ENCODE peak calls at places on chromosome X, in seven cellular contexts. One of them, this sample, is unnamed.
A peak's percentile ranks its signal among the peaks of the same experiment; 100 is the strongest.

GRCh38 chrX:54447461-54447860 is 7.3 kb downstream of the TSR2 start:
- DNase-seq in neuronal stem cell: no peak
- DNase-seq in adrenal gland: peak; percentile 13
- DNase-seq in NT2/D1: peak; percentile 38
- DNase-seq in upper lobe of left lung: no peak
- DNase-seq in left ventricle myocardium inferior: no peak
- DNase-seq in K562: no peak
- DNase-seq in this sample: peak; percentile 23

GRCh38 chrX:2351321-2351720 is 149.5 kb downstream of the DHRSX start:
- DNase-seq in left ventricle myocardium inferior: no peak
- DNase-seq in upper lobe of left lung: no peak
- DNase-seq in NT2/D1: no peak
- DNase-seq in K562: no peak
- DNase-seq in neuronal stem cell: no peak
- DNase-seq in adrenal gland: no peak
- DNase-seq in this sample: no peak

GRCh38 chrX:69232945-69233344 is 67.7 kb upstream of the PJA1 start:
- DNase-seq in NT2/D1: no peak
- DNase-seq in neuronal stem cell: no peak
- DNase-seq in upper lobe of left lung: peak; percentile 11
- DNase-seq in left ventricle myocardium inferior: no peak
- DNase-seq in adrenal gland: no peak
- DNase-seq in K562: peak; percentile 23
- DNase-seq in this sample: no peak

GRCh38 chrX:103215037-103215767 is at the start of gene BEX4:
- DNase-seq in K562: peak; percentile 93
- DNase-seq in NT2/D1: peak; percentile 81
- DNase-seq in adrenal gland: peak; percentile 89
- DNase-seq in upper lobe of left lung: peak; percentile 89
- DNase-seq in left ventricle myocardium inferior: peak; percentile 82
- DNase-seq in neuronal stem cell: peak; percentile 58
- DNase-seq in this sample: peak; percentile 77

GRCh38 chrX:55778322-55778721 is 60.8 kb downstream of the RRAGB start:
- DNase-seq in NT2/D1: no peak
- DNase-seq in K562: no peak
- DNase-seq in adrenal gland: no peak
- DNase-seq in upper lobe of left lung: no peak
- DNase-seq in left ventricle myocardium inferior: no peak
- DNase-seq in neuronal stem cell: no peak
- DNase-seq in this sample: no peak

GRCh38 chrX:42944381-42944998 is 166.5 kb upstream of the PPP1R2C start:
- DNase-seq in NT2/D1: no peak
- DNase-seq in neuronal stem cell: no peak
- DNase-seq in adrenal gland: no peak
- DNase-seq in upper lobe of left lung: no peak
- DNase-seq in left ventricle myocardium inferior: no peak
- DNase-seq in K562: no peak
- DNase-seq in this sample: no peak

GRCh38 chrX:47877327-47877726 is 40.6 kb downstream of the ZNF81 start:
- DNase-seq in neuronal stem cell: no peak
- DNase-seq in NT2/D1: no peak
- DNase-seq in K562: no peak
- DNase-seq in adrenal gland: no peak
- DNase-seq in left ventricle myocardium inferior: no peak
- DNase-seq in upper lobe of left lung: no peak
- DNase-seq in this sample: no peak

GRCh38 chrX:54640721-54641120 is 110.7 kb downstream of the GNL3L start:
- DNase-seq in NT2/D1: no peak
- DNase-seq in adrenal gland: no peak
- DNase-seq in left ventricle myocardium inferior: no peak
- DNase-seq in upper lobe of left lung: no peak
- DNase-seq in neuronal stem cell: no peak
- DNase-seq in K562: peak; percentile 6
- DNase-seq in this sample: no peak

GRCh38 chrX:74835566-74835965 is 89.7 kb downstream of the NEXMIF start:
- DNase-seq in K562: no peak
- DNase-seq in upper lobe of left lung: no peak
- DNase-seq in neuronal stem cell: no peak
- DNase-seq in NT2/D1: no peak
- DNase-seq in left ventricle myocardium inferior: no peak
- DNase-seq in adrenal gland: no peak
- DNase-seq in this sample: no peak

GRCh38 chrX:40209951-40210617 is 112.3 kb upstream of the BCOR start:
- DNase-seq in adrenal gland: peak; percentile 23
- DNase-seq in NT2/D1: no peak
- DNase-seq in neuronal stem cell: no peak
- DNase-seq in upper lobe of left lung: no peak
- DNase-seq in K562: no peak
- DNase-seq in left ventricle myocardium inferior: no peak
- DNase-seq in this sample: no peak

GRCh38 chrX:56728321-56728720 is 722 bp upstream of the NBDY start:
- DNase-seq in upper lobe of left lung: no peak
- DNase-seq in NT2/D1: no peak
- DNase-seq in adrenal gland: no peak
- DNase-seq in K562: no peak
- DNase-seq in neuronal stem cell: no peak
- DNase-seq in left ventricle myocardium inferior: no peak
- DNase-seq in this sample: peak; percentile 23

GRCh38 chrX:13489451-13489850 is 80.0 kb upstream of the EGFL6 start:
- DNase-seq in upper lobe of left lung: peak; percentile 44
- DNase-seq in neuronal stem cell: no peak
- DNase-seq in adrenal gland: peak; percentile 66
- DNase-seq in K562: peak; percentile 18
- DNase-seq in left ventricle myocardium inferior: peak; percentile 48
- DNase-seq in NT2/D1: no peak
- DNase-seq in this sample: peak; percentile 70

GRCh38 chrX:72046447-72046846 is 85.3 kb downstream of the RTL5 start:
- DNase-seq in upper lobe of left lung: no peak
- DNase-seq in NT2/D1: no peak
- DNase-seq in adrenal gland: no peak
- DNase-seq in left ventricle myocardium inferior: no peak
- DNase-seq in neuronal stem cell: no peak
- DNase-seq in K562: no peak
- DNase-seq in this sample: no peak

GRCh38 chrX:115367455-115367854 is 77.9 kb downstream of the LUZP4 start:
- DNase-seq in K562: no peak
- DNase-seq in adrenal gland: no peak
- DNase-seq in left ventricle myocardium inferior: no peak
- DNase-seq in neuronal stem cell: no peak
- DNase-seq in upper lobe of left lung: no peak
- DNase-seq in NT2/D1: no peak
- DNase-seq in this sample: peak; percentile 32

GRCh38 chrX:3669841-3670240 is 43.6 kb downstream of the PRKX start:
- DNase-seq in adrenal gland: no peak
- DNase-seq in neuronal stem cell: no peak
- DNase-seq in K562: no peak
- DNase-seq in upper lobe of left lung: no peak
- DNase-seq in left ventricle myocardium inferior: no peak
- DNase-seq in NT2/D1: no peak
- DNase-seq in this sample: no peak

GRCh38 chrX:39331062-39331704 is 529.9 kb downstream of the MID1IP1 start:
- DNase-seq in NT2/D1: no peak
- DNase-seq in neuronal stem cell: no peak
- DNase-seq in K562: no peak
- DNase-seq in adrenal gland: no peak
- DNase-seq in left ventricle myocardium inferior: no peak
- DNase-seq in upper lobe of left lung: no peak
- DNase-seq in this sample: no peak

GRCh38 chrX:119406739-119407138 is 7.6 kb downstream of the SLC25A43 start:
- DNase-seq in left ventricle myocardium inferior: no peak
- DNase-seq in upper lobe of left lung: no peak
- DNase-seq in K562: peak; percentile 61
- DNase-seq in neuronal stem cell: no peak
- DNase-seq in adrenal gland: no peak
- DNase-seq in NT2/D1: no peak
- DNase-seq in this sample: no peak

GRCh38 chrX:150926304-150926703 is 27.8 kb upstream of the CD99L2 start:
- DNase-seq in upper lobe of left lung: no peak
- DNase-seq in NT2/D1: no peak
- DNase-seq in adrenal gland: no peak
- DNase-seq in left ventricle myocardium inferior: no peak
- DNase-seq in neuronal stem cell: no peak
- DNase-seq in K562: no peak
- DNase-seq in this sample: no peak

GRCh38 chrX:137573356-137574101 is 7.6 kb downstream of the ZIC3 start:
- DNase-seq in left ventricle myocardium inferior: no peak
- DNase-seq in upper lobe of left lung: no peak
- DNase-seq in K562: no peak
- DNase-seq in neuronal stem cell: no peak
- DNase-seq in NT2/D1: no peak
- DNase-seq in adrenal gland: no peak
- DNase-seq in this sample: no peak
- H3K27me3 ChIP-seq in left ventricle myocardium inferior: peaks cover 100% of the 10 kb centered on the region
- H3K27me3 ChIP-seq in upper lobe of left lung: no peaks in the 10 kb centered on the region
- H3K27me3 ChIP-seq in K562: no peaks in the 10 kb centered on the region
- H3K27me3 ChIP-seq in neuronal stem cell: peaks cover 20% of the 10 kb centered on the region
- H3K27me3 ChIP-seq in NT2/D1: no peaks in the 10 kb centered on the region
- H3K27me3 ChIP-seq in adrenal gland: peaks cover 83% of the 10 kb centered on the region
- H3K27me3 ChIP-seq in this sample: peaks cover 61% of the 10 kb centered on the region

GRCh38 chrX:139642241-139642927 is 65.6 kb downstream of the MCF2 start:
- DNase-seq in adrenal gland: no peak
- DNase-seq in NT2/D1: peak; percentile 5
- DNase-seq in neuronal stem cell: peak; percentile 37
- DNase-seq in upper lobe of left lung: no peak
- DNase-seq in left ventricle myocardium inferior: no peak
- DNase-seq in K562: no peak
- DNase-seq in this sample: peak; percentile 7

GRCh38 chrX:139640259-139640658 is 67.7 kb downstream of the MCF2 start:
- DNase-seq in left ventricle myocardium inferior: no peak
- DNase-seq in NT2/D1: no peak
- DNase-seq in adrenal gland: no peak
- DNase-seq in upper lobe of left lung: no peak
- DNase-seq in K562: no peak
- DNase-seq in neuronal stem cell: no peak
- DNase-seq in this sample: no peak

GRCh38 chrX:139639253-139639652 is 68.7 kb downstream of the MCF2 start:
- DNase-seq in NT2/D1: no peak
- DNase-seq in K562: no peak
- DNase-seq in left ventricle myocardium inferior: no peak
- DNase-seq in adrenal gland: peak; percentile 9
- DNase-seq in neuronal stem cell: no peak
- DNase-seq in upper lobe of left lung: no peak
- DNase-seq in this sample: no peak
- H3K27me3 ChIP-seq in NT2/D1: no peaks in the 10 kb centered on the region
- H3K27me3 ChIP-seq in K562: no peaks in the 10 kb centered on the region
- H3K27me3 ChIP-seq in left ventricle myocardium inferior: no peaks in the 10 kb centered on the region
- H3K27me3 ChIP-seq in adrenal gland: no peaks in the 10 kb centered on the region
- H3K27me3 ChIP-seq in neuronal stem cell: peaks cover 4% of the 10 kb centered on the region
- H3K27me3 ChIP-seq in upper lobe of left lung: no peaks in the 10 kb centered on the region
- H3K27me3 ChIP-seq in this sample: no peaks in the 10 kb centered on the region

DNA sequence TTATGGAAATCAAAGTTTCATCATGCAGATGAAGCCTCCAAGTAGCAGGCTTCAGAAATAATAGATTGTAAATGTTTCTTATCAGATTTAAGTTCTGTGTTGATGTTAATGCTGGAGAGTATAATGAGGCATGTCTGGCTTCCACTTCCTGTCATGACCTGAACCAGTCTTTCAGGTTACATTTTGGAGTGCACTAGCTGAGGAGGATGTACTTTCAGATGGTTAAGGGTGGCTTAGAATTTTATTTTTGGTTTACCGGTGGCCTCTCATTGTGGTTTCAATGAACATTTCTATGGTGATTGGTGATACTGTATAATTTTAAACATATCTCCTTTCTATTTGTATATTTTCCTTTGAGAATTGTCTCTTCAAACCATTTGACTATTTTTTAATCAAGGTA is 890.4 kb downstream of the SH3BGRL start:
- DNase-seq in K562: no peak
- DNase-seq in upper lobe of left lung: no peak
- DNase-seq in NT2/D1: no peak
- DNase-seq in adrenal gland: no peak
- DNase-seq in left ventricle myocardium inferior: no peak
- DNase-seq in neuronal stem cell: no peak
- DNase-seq in this sample: no peak
- H3K27me3 ChIP-seq in K562: no peaks in the 10 kb centered on the region
- H3K27me3 ChIP-seq in upper lobe of left lung: no peaks in the 10 kb centered on the region
- H3K27me3 ChIP-seq in NT2/D1: no peaks in the 10 kb centered on the region
- H3K27me3 ChIP-seq in adrenal gland: no peaks in the 10 kb centered on the region
- H3K27me3 ChIP-seq in left ventricle myocardium inferior: no peaks in the 10 kb centered on the region
- H3K27me3 ChIP-seq in neuronal stem cell: no peaks in the 10 kb centered on the region
- H3K27me3 ChIP-seq in this sample: no peaks in the 10 kb centered on the region

DNA sequence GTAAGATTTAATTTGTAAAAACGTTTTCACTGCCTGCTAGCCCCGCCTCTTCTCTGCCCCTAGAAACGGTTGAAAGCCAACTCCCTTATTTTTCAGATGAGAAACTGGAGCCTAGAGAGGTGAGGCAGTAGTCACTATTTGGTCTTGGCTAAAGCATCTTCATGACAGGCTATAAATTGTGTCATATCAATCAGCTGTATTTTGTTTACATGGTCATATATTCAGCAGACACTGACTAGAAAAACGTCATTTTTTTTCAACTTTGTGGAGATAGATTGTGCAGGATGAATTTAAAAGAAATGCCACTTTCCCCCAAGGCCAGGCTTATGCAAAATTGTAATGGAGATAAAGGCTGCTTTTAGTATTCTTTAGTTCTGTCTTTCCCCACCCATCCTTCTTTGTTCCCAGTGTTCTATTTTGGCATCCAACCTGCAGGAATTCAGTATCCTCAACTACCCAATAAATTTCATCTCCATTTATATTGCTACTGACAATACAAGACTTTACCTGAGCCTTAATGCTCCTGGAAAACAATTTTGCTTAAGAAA is 319.6 kb downstream of the SH2D1A start:
- DNase-seq in neuronal stem cell: no peak
- DNase-seq in upper lobe of left lung: no peak
- DNase-seq in K562: no peak
- DNase-seq in left ventricle myocardium inferior: no peak
- DNase-seq in NT2/D1: no peak
- DNase-seq in adrenal gland: no peak
- DNase-seq in this sample: no peak
- H3K27me3 ChIP-seq in neuronal stem cell: no peaks in the 10 kb centered on the region
- H3K27me3 ChIP-seq in upper lobe of left lung: no peaks in the 10 kb centered on the region
- H3K27me3 ChIP-seq in K562: no peaks in the 10 kb centered on the region
- H3K27me3 ChIP-seq in left ventricle myocardium inferior: no peaks in the 10 kb centered on the region
- H3K27me3 ChIP-seq in NT2/D1: no peaks in the 10 kb centered on the region
- H3K27me3 ChIP-seq in adrenal gland: no peaks in the 10 kb centered on the region
- H3K27me3 ChIP-seq in this sample: no peaks in the 10 kb centered on the region

DNA sequence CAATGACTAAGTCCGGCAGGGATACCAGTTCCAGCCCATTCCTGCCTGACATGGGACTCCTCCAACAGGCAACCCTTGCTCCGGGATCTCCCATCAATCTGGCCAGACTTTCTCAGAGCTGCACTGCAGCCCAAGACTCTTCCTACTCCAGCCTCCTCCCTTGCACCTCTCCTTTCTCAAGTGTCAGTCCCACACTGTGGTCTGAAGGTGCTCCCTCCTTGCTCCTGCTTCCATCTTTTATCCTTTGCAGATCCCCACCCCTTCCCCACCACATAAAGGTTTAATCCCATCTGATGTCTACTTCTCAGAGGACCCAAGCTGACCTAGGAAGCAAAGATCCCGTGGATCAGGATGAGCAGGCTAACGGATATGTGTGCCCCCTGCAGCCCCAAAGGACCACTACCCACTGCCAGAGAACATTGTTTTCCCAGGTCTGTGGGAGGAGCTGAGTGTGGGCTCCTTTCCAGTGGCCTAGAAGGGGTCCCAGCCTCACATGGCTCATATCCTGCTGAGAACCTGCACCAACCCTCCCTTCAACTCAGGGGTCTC is 33.3 kb upstream of the XPNPEP2 start:
- DNase-seq in upper lobe of left lung: no peak
- DNase-seq in neuronal stem cell: no peak
- DNase-seq in NT2/D1: no peak
- DNase-seq in K562: no peak
- DNase-seq in adrenal gland: no peak
- DNase-seq in left ventricle myocardium inferior: no peak
- DNase-seq in this sample: no peak
- H3K27me3 ChIP-seq in upper lobe of left lung: no peaks in the 10 kb centered on the region
- H3K27me3 ChIP-seq in neuronal stem cell: peaks cover 7% of the 10 kb centered on the region
- H3K27me3 ChIP-seq in NT2/D1: no peaks in the 10 kb centered on the region
- H3K27me3 ChIP-seq in K562: no peaks in the 10 kb centered on the region
- H3K27me3 ChIP-seq in adrenal gland: no peaks in the 10 kb centered on the region
- H3K27me3 ChIP-seq in left ventricle myocardium inferior: no peaks in the 10 kb centered on the region
- H3K27me3 ChIP-seq in this sample: no peaks in the 10 kb centered on the region